ENCODE peak calls at places on chromosome 18, in five cellular contexts. S is Peyer's patch, N is heart right ventricle, Y is tibial artery, L is endothelial cell of umbilical vein. Q is an unnamed sample.
A peak's percentile ranks its signal among the peaks of the same experiment; 100 is the strongest.

GRCh38 chr18:2459886-2460285 is 111.4 kb downstream of the METTL4 start:
- DNase-seq in S (no peak), N (no peak), Y (no peak), L (no peak), Q (no peak)

GRCh38 chr18:58228762-58229161 is 184.7 kb downstream of the NEDD4L start:
- DNase-seq in S (no peak), N (no peak), Y (no peak), L (no peak), Q (no peak)

GRCh38 chr18:70074091-70074490 is 126.4 kb upstream of the CD226 start:
- DNase-seq in S (no peak), N (no peak), Y (no peak), L (no peak), Q (no peak)

GRCh38 chr18:39840406-39840805 is 2114.6 kb upstream of the PIK3C3 start:
- DNase-seq in S (no peak), N (no peak), Y (no peak), L (peak; percentile 69), Q (no peak)

GRCh38 chr18:37429768-37430167 is 135.8 kb downstream of the CELF4 start:
- DNase-seq in S (no peak), N (no peak), Y (no peak), L (no peak), Q (no peak)

GRCh38 chr18:30455741-30456140 is 586.8 kb downstream of the DSC3 start:
- DNase-seq in S (no peak), N (no peak), Y (no peak), L (no peak), Q (no peak)

GRCh38 chr18:10860382-10860781 is 289.0 kb downstream of the PIEZO2 start:
- DNase-seq in S (no peak), N (no peak), Y (no peak), L (no peak), Q (no peak)

GRCh38 chr18:24630346-24630880 is 170.0 kb downstream of the HRH4 start:
- DNase-seq in S (no peak), N (no peak), Y (no peak), L (no peak), Q (no peak)

GRCh38 chr18:50340078-50340477 is 34.8 kb upstream of the SKA1 start:
- DNase-seq in S (no peak), N (no peak), Y (no peak), L (no peak), Q (no peak)

GRCh38 chr18:23377669-23378469 is 75.2 kb upstream of the RIOK3 start:
- DNase-seq in S (no peak), N (no peak), Y (no peak), L (peak; percentile 90), Q (no peak)

GRCh38 chr18:50578651-50579050 is 18.8 kb downstream of the MAPK4 start:
- DNase-seq in S (no peak), N (no peak), Y (no peak), L (no peak), Q (peak; percentile 6)

GRCh38 chr18:58544616-58545337 is 84.1 kb downstream of the ALPK2 start:
- DNase-seq in S (no peak), N (no peak), Y (no peak), L (no peak), Q (no peak)

GRCh38 chr18:15005313-15006130 is 257.6 kb downstream of the ANKRD30B start:
- DNase-seq in S (no peak), N (no peak), Y (no peak), L (no peak), Q (no peak)

GRCh38 chr18:29556070-29556469 is 1379.1 kb upstream of the CDH2 start:
- DNase-seq in S (no peak), N (no peak), Y (no peak), L (no peak), Q (no peak)

GRCh38 chr18:26003391-26003790 is 87.0 kb downstream of the SS18 start:
- DNase-seq in S (no peak), N (no peak), Y (no peak), L (peak; percentile 41), Q (no peak)

GRCh38 chr18:78410094-78410786 is 569.4 kb upstream of the SALL3 start:
- DNase-seq in S (no peak), N (no peak), Y (no peak), L (no peak), Q (no peak)

GRCh38 chr18:28108801-28109200 is 68.1 kb downstream of the CDH2 start:
- DNase-seq in S (no peak), N (no peak), Y (no peak), L (no peak), Q (no peak)
- TF ChIP-seq CTCF in S (peak; percentile 17), N (no peak), Y (no peak), L (no peak), Q (no peak)

DNA sequence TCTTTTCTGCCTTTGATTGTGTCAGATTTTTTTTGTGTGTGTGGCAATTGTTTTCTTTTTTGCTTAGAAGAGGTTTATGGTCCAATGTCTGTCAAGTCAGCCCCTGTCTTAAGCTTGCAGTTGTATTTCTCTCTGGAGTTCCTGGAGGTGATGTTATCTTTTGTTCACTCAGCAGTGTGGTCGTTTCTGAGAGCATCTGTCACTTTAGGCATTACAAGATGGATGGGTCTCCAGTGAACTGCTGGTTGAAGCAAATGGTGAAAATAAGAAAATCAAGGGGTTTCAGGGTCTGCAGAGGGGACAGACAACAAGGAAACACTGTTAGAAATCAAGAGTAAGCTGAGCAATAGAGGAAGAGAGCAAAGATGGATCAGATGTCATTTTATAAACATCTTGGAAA is 121.4 kb downstream of the GREB1L start:
- DNase-seq in S (no peak), N (no peak), Y (no peak), L (no peak), Q (no peak)
- H3K4me1 ChIP-seq in S (no peaks in the 10 kb centered on the region), N (no peaks in the 10 kb centered on the region), Y (peaks cover 26% of the 10 kb centered on the region), L (no peaks in the 10 kb centered on the region), Q (peaks cover 56% of the 10 kb centered on the region)

DNA sequence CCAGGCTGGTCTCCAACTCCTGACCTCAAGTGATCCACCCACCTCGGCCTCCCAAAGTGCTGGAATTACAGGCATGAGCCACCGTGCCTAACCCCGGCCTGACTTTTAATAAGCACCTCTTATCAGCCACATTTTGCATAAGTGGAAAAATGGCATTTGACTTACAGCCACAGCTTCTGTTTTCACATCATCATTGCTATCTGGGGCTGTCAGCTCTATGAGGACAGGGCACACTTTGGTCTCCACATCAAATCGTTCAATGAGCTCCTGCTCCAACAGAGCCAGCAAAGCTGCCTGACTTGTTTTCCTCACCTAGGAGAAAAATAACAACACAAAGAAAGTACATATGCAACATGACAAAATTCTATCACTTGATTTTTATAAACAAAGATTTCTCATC is 26.4 kb downstream of the PPP4R1 start:
- DNase-seq in S (no peak), N (no peak), Y (no peak), L (no peak), Q (no peak)
- H3K4me3 ChIP-seq in S (no peak overlapping the region), N (no peak overlapping the region), Y (no peak overlapping the region), L (no peak overlapping the region), Q (no peak overlapping the region)

DNA sequence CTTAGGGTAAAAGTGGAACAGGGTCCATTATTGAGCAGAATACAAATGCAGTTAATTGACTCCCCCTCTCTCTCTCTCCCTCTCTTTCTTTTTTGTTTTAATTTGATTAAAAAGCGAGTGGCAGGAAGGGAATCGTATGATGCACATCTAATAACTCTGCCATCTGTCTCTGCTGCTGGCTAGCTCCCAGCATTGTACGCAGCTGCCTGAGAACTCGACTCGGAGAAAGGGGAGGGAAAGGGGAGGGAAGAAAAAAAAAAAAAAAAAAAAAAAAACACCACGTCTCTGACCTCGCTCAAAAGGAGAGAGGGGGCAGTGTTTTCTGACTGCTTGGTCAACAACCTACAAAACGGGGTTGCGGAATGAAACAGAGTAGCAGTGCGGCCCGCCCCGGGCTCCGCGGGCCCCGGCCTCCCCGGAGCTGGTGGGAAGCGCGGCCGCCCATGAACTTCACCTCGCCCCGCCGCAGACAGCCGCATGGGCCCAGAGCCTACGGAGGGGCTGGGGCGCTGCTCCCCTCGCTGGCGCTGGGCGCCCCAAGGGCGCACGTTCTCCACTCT is 265.7 kb downstream of the TCF4 start:
- DNase-seq in S (peak; percentile 58), N (peak; percentile 84), Y (peak; percentile 90), L (peak; percentile 96), Q (peak; percentile 61)
- TF ChIP-seq CTCF in S (no peak), N (no peak), Y (no peak), L (peak; percentile 20), Q (no peak)

GRCh38 chr18:59900222-59901128 is 679 bp downstream of the PMAIP1 start:
- DNase-seq in S (peak; percentile 71), N (no peak), Y (no peak), L (peak; percentile 76), Q (no peak)

GRCh38 chr18:59898609-59899297 is 1.0 kb upstream of the PMAIP1 start:
- DNase-seq in S (no peak), N (no peak), Y (no peak), L (no peak), Q (no peak)

GRCh38 chr18:59897321-59897954 is 2.4 kb upstream of the PMAIP1 start:
- DNase-seq in S (no peak), N (no peak), Y (no peak), L (no peak), Q (no peak)

GRCh38 chr18:59898093-59898492 is 1.7 kb upstream of the PMAIP1 start:
- DNase-seq in S (no peak), N (no peak), Y (no peak), L (no peak), Q (no peak)

DNA sequence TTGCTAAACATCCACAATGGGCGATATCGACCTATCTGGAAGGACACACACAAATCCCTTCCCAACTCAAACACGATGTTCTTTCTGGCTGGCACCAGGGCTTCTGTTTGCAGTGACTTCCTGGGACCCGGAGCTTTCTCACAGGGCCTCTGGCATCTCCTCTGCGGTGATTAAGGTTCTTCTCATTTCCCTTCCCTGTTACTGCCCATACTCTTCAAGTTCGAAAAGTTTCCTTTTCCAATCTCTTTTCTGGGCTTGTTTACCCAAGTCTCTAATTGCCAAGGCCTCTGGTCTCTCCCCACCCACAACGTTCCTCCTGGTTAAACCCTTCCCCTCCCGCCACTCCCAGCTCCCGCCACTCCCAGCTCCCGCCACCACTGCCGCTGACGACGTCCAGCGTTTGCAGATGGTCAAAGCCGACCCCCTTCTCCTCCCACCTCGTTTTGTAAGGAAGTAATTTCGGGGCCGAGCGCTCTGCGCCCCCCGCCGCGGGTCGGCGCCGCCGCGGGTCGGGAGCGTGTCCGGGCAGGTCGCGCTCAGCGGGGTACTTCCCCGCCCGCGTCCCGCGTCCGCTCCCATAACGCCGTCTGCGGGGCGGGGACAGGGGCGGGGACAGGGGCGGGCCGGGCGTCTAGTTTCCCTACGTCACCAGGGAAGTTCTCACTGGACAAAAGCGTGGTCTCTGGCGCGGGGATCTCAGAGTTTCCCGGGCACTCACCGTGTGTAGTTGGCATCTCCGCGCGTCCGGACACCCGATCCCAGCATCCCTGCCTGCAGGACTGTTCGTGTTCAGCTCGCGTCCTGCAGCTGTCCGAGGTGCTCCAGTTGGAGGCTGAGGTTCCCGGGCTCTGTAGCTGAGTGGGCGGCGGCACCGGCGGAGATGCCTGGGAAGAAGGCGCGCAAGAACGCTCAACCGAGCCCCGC is at the start of gene PMAIP1:
- DNase-seq in S (peak; percentile 94), N (peak; percentile 81), Y (peak; percentile 80), L (peak; percentile 91), Q (peak; percentile 72)
- H3K4me1 ChIP-seq in S (peaks cover 2% of the 10 kb centered on the region), N (peaks cover 9% of the 10 kb centered on the region), Y (peaks cover 18% of the 10 kb centered on the region), L (peaks cover 27% of the 10 kb centered on the region), Q (no peaks in the 10 kb centered on the region)

GRCh38 chr18:76519156-76519549 is 24.1 kb upstream of the ZNF516 start:
- DNase-seq in S (no peak), N (no peak), Y (no peak), L (peak; percentile 7), Q (no peak)
- H3K4me3 ChIP-seq in S (no peak overlapping the region), N (peak overlapping the region; percentile 51), Y (no peak overlapping the region), L (no peak overlapping the region), Q (no peak overlapping the region)

DNA sequence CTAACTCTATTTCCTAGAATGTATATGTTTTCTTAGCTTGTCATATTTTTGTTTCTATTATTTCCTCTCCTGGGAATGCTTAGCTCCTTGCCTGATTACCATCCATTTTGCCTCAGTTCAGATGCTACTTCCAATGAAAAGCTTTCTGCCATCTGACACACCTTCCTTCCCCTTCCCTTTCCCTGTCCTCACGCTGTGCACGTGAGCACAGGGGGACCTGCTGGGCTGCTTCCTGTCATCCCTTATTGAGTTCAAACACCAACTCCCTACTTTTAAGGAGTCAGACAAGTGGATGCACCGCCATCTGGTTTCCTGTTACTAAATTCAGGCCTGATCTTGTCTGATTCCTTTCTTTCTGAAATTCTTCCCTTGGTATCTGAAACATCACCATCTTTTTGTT is 2.4 kb upstream of the INO80C start:
- DNase-seq in S (no peak), N (no peak), Y (no peak), L (no peak), Q (no peak)
- TF ChIP-seq CTCF in S (no peak), N (no peak), Y (no peak), L (no peak), Q (no peak)

Q was measured in Caco-2.